ENCODE peak calls at places on chromosomes 6 and 20, in six cellular contexts. O is mucosa of gallbladder; C is activated T-cell treated with anti-CD3 and anti-CD28 coated beads, Interleukin-2, amount 50 U/mL, for 24 hours; Q is psoas muscle; H is fibroblast of gingiva; A is NCI-H748 treated with DMSO at 0.1 percent for 48 hours. E is an unnamed sample.

GRCh38 chr6:122734529-122735203 is 44.9 kb upstream of the FABP7 start:
- DNase-seq in O (no peak), Q (no peak), H (peak), C (no peak), A (no peak), E (no peak)

GRCh38 chr20:38764563-38765355 is 16.5 kb downstream of the ACTR5 start:
- DNase-seq in Q (no peak), O (peak), A (no peak), C (peak), H (peak), E (no peak)

GRCh38 chr6:112252571-112253504 is 1.5 kb downstream of the LAMA4 start:
- DNase-seq in A (no peak), Q (no peak), O (no peak), H (peak), C (no peak), E (no peak)

GRCh38 chr6:90790058-90790457 is 203.2 kb upstream of the MAP3K7 start:
- DNase-seq in A (no peak), C (no peak), H (no peak), O (no peak), Q (no peak), E (no peak)

GRCh38 chr6:74785236-74785635 is 420.6 kb downstream of the COL12A1 start:
- DNase-seq in H (no peak), A (no peak), Q (no peak), C (no peak), O (no peak), E (no peak)

GRCh38 chr6:44478591-44479254 is 91.2 kb downstream of the CDC5L start:
- DNase-seq in Q (no peak), C (no peak), A (no peak), O (no peak), H (no peak), E (no peak)

GRCh38 chr6:10111975-10112374 is 302.9 kb downstream of the TFAP2A start:
- DNase-seq in A (no peak), Q (no peak), H (no peak), C (no peak), O (no peak), E (no peak)

GRCh38 chr20:35490736-35491181 is 35.4 kb downstream of the CEP250 start:
- DNase-seq in Q (no peak), C (peak), H (no peak), A (no peak), O (peak), E (no peak)

GRCh38 chr20:59253779-59254319 is 46.6 kb upstream of the EDN3 start:
- DNase-seq in C (peak), A (no peak), H (no peak), O (no peak), Q (no peak), E (no peak)

GRCh38 chr6:89840538-89840937 is 10.9 kb downstream of the CASP8AP2 start:
- DNase-seq in O (no peak), Q (no peak), H (no peak), A (no peak), C (no peak), E (no peak)

GRCh38 chr6:128421788-128422187 is 98.6 kb downstream of the PTPRK start:
- DNase-seq in Q (no peak), H (no peak), O (no peak), A (no peak), C (no peak), E (no peak)

E was measured in sciatic nerve.